ENCODE peak calls at places on chromosomes 11 and 22, in ten cellular contexts. V is fibroblast of mammary gland; C is nucleus accumbens; Q is C1 segment of cervical spinal cord; X is pons; E is activated gamma-delta T cell treated with Interleukin-2 at 50 U/mL for 16 hours; O is activated T-cell treated with anti-CD3 and anti-CD28 coated beads for 1 hour; M is HT1080; Y is CD8-positive, alpha-beta memory T cell; P is activated CD8-positive, alpha-beta T cell treated with anti-CD3 and anti-CD28 coated beads, Interleukin-2, amount 10 ng/mL, durations not matched to agents 7 days and 5 days. N is an unnamed sample.

GRCh38 chr11:8019671-8020597 is 32.8 kb downstream of the EIF3F start:
- DNase-seq in C (no peak), Q (no peak), Y (peak; percentile 49), X (no peak), P (peak; percentile 20), E (no peak), V (peak; percentile 53), M (no peak), O (peak; percentile 9), N (peak; percentile 32)

GRCh38 chr22:22432479-22432878 is 76.1 kb downstream of the ZNF280B start:
- DNase-seq in M (no peak), Y (no peak), O (no peak), V (no peak), Q (no peak), C (no peak), P (no peak), X (no peak), E (no peak), N (no peak)

GRCh38 chr22:46660604-46661201 is 40.5 kb downstream of the GRAMD4 start:
- DNase-seq in V (no peak), Q (no peak), C (no peak), X (no peak), M (no peak), Y (no peak), O (no peak), P (no peak), E (no peak), N (no peak)

GRCh38 chr11:27963370-27963769 is 144.6 kb downstream of the KIF18A start:
- DNase-seq in P (no peak), Q (no peak), Y (no peak), C (no peak), O (no peak), X (no peak), M (no peak), V (no peak), E (no peak), N (no peak)

GRCh38 chr22:38312261-38312800 is 4.9 kb downstream of the CSNK1E start:
- DNase-seq in O (no peak), Y (no peak), X (no peak), M (no peak), C (no peak), P (no peak), E (no peak), Q (no peak), V (peak; percentile 58), N (no peak)

GRCh38 chr11:118635237-118635591 is 27.8 kb downstream of the PHLDB1 start:
- DNase-seq in X (no peak), Y (no peak), Q (no peak), P (no peak), O (no peak), E (no peak), V (no peak), M (no peak), C (no peak), N (no peak)

GRCh38 chr11:134792044-134792443 is 380.0 kb upstream of the B3GAT1 start:
- DNase-seq in C (no peak), Y (no peak), V (no peak), E (no peak), O (no peak), P (no peak), Q (no peak), X (no peak), M (peak; percentile 8), N (no peak)

GRCh38 chr11:79076526-79077115 is 364.2 kb downstream of the TENM4 start:
- DNase-seq in C (no peak), M (peak; percentile 29), O (no peak), X (peak; percentile 32), E (no peak), Y (no peak), V (peak; percentile 61), P (peak; percentile 35), Q (no peak), N (no peak)

GRCh38 chr22:49514211-49514610 is 313.5 kb downstream of the BRD1 start:
- DNase-seq in C (no peak), M (no peak), V (no peak), P (no peak), O (no peak), Q (no peak), E (no peak), Y (no peak), X (no peak), N (no peak)

GRCh38 chr11:71115770-71116434 is 136.5 kb downstream of the SHANK2 start:
- DNase-seq in Q (no peak), M (no peak), E (no peak), O (no peak), C (no peak), P (no peak), V (peak; percentile 8), Y (no peak), X (no peak), N (no peak)

GRCh38 chr11:11320820-11321219 is 32.2 kb downstream of the CSNK2A3 start:
- DNase-seq in E (no peak), M (no peak), Q (no peak), Y (no peak), P (no peak), O (no peak), X (no peak), C (no peak), V (no peak), N (no peak)

GRCh38 chr11:111324277-111324720 is 26.0 kb downstream of the POU2AF3 start:
- DNase-seq in P (no peak), O (no peak), E (no peak), Y (no peak), M (no peak), X (peak; percentile 6), Q (no peak), C (no peak), V (peak; percentile 56), N (no peak)

GRCh38 chr11:121416909-121417567 is 35.1 kb upstream of the SORL1 start:
- DNase-seq in Q (no peak), X (peak; percentile 80), V (peak; percentile 97), C (peak; percentile 38), E (peak; percentile 8), M (peak; percentile 94), Y (peak; percentile 57), P (peak; percentile 76), O (no peak), N (peak; percentile 35)

GRCh38 chr11:77302752-77303151 is 1.3 kb upstream of the GDPD4 start:
- DNase-seq in O (no peak), X (no peak), C (no peak), P (no peak), Q (no peak), V (no peak), Y (no peak), M (no peak), E (no peak), N (no peak)

GRCh38 chr11:131666617-131667016 is 296.2 kb downstream of the NTM start:
- DNase-seq in E (no peak), X (no peak), C (no peak), O (no peak), Y (no peak), V (peak; percentile 70), M (peak; percentile 48), Q (no peak), P (no peak), N (no peak)